ENCODE peak calls at places on chromosomes 11 and 22, in four cellular contexts. H is HCT116, T is Panc1, E is prostate gland. Y is an unnamed sample.

GRCh38 chr11:117807482-117808272 is 10.7 kb upstream of the DSCAML1 start:
- DNase-seq in E (peak; percentile 48), H (peak; percentile 38), T (no peak), Y (peak; percentile 66)

GRCh38 chr11:16871368-16871767 is 132.9 kb downstream of the C11orf58 start:
- DNase-seq in H (no peak), E (no peak), T (no peak), Y (no peak)

GRCh38 chr11:64969209-64969608 is 2.7 kb downstream of the MAJIN start:
- DNase-seq in E (no peak), T (peak; percentile 65), H (no peak), Y (no peak)

GRCh38 chr11:113181094-113181493 is 133.3 kb upstream of the TTC12 start:
- DNase-seq in T (no peak), H (no peak), E (no peak), Y (no peak)

GRCh38 chr11:71265559-71266092 is 13.2 kb upstream of the SHANK2 start:
- DNase-seq in H (no peak), T (no peak), E (no peak), Y (no peak)

GRCh38 chr11:48064306-48064705 is 83.9 kb downstream of the PTPRJ start:
- DNase-seq in T (no peak), E (no peak), H (no peak), Y (no peak)

GRCh38 chr11:69212121-69213110 is 56.7 kb downstream of the SMIM38 start:
- DNase-seq in H (no peak), E (no peak), T (no peak), Y (no peak)

GRCh38 chr11:3149852-3150188 is 15.3 kb downstream of the OSBPL5 start:
- DNase-seq in T (no peak), E (no peak), H (no peak), Y (no peak)

GRCh38 chr11:61718613-61719302 is 33.7 kb upstream of the MYRF start:
- DNase-seq in E (no peak), H (no peak), T (no peak), Y (no peak)

GRCh38 chr11:103907548-103908455 is 128.6 kb upstream of the DDI1 start:
- DNase-seq in H (no peak), E (no peak), T (no peak), Y (no peak)

GRCh38 chr22:36790648-36791047 is 14.7 kb upstream of the IFT27 start:
- DNase-seq in T (no peak), E (no peak), H (no peak), Y (no peak)

GRCh38 chr11:70788247-70789022 is 390.1 kb downstream of the CTTN start:
- DNase-seq in H (peak; percentile 68), E (no peak), T (peak; percentile 47), Y (no peak)

GRCh38 chr11:87491381-87491780 is 453.6 kb downstream of the TMEM135 start:
- DNase-seq in T (no peak), E (no peak), H (no peak), Y (no peak)

GRCh38 chr11:126359431-126360048 is 4.1 kb downstream of the ST3GAL4 start:
- DNase-seq in H (no peak), E (peak; percentile 16), T (no peak), Y (peak; percentile 61)

GRCh38 chr11:71472357-71472885 is 19.4 kb downstream of the NADSYN1 start:
- DNase-seq in H (no peak), T (no peak), E (no peak), Y (no peak)

GRCh38 chr22:46742576-46743221 is 4.6 kb upstream of the CERK start:
- DNase-seq in E (no peak), H (no peak), T (no peak), Y (no peak)

GRCh38 chr11:44556735-44557409 is 8.6 kb upstream of the CD82 start:
- DNase-seq in T (no peak), E (peak; percentile 58), H (peak; percentile 54), Y (no peak)

GRCh38 chr11:44557464-44557863 is 8.0 kb upstream of the CD82 start:
- DNase-seq in E (no peak), H (no peak), T (no peak), Y (no peak)

GRCh38 chr11:44561964-44562734 is 3.3 kb upstream of the CD82 start:
- DNase-seq in E (no peak), T (no peak), H (no peak), Y (no peak)

GRCh38 chr11:44561275-44561781 is 4.1 kb upstream of the CD82 start:
- DNase-seq in E (no peak), T (no peak), H (no peak), Y (no peak)

DNA sequence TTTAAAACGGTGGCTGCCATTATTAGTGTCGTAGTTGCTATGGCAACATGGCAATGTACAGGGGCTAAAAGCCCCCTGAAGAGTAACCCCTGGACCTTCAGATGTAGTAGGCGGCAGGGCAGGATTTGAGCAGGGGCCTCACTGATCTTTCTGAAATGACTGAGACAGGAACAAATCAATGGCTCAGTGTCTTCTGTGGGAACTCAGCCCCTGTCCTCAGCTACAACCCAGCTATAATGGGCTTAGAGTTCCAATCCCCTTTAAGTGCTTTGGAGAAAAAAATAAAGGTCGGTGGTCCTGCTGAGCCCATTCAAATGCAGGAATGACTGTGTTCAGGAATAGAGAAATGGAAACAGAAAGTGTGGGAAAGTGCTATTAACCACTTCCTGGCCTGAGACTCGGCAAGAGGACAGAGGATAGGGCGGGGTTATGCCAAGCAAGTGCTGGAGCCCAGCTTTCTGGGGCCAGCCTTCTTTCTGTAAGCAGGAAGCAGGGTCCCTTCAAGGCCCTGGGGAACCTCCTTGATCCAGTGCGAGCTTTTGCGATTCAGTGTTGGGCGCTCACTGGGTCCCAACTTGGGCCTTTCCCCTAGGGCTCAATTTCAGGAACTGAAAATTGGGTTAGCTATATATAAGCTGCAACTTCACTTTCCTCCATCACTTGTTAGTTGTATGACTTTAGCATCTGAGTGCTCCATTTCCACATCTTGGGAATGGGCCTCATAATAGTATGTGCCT is 6.1 kb upstream of the CD82 start:
- DNase-seq in T (no peak), H (no peak), E (no peak), Y (no peak)
- H3K4me3 ChIP-seq in T (no peak overlapping the region), H (no peak overlapping the region), E (no peak overlapping the region), Y (no peak overlapping the region)

DNA sequence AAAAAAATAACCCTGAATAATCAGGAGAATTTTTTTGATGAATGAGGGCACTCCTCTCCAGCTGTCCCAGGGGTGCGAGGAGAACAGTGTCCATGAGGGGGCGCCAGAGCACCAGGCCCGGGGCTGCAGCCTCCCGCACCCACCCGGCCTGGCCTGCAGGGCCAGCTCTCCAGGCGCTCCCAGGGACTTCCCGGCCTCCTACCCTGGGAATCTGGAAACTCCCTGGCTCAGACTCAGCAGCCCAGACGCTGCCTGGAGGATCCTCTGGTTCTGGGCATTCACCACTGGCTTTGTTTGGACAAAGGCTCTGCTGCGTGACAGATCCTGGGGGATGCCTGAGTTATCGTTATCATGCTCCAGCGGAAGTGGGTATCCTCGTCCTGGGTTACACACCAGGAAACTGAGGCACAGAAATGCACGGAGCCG is 31.0 kb downstream of the MCM5 start:
- DNase-seq in T (peak; percentile 35), H (peak; percentile 32), E (peak; percentile 88), Y (peak; percentile 75)
- TF ChIP-seq POLR2AphosphoS5 in T (peak; percentile 34), H (no peak), E (peak; percentile 85), Y (no peak)

DNA sequence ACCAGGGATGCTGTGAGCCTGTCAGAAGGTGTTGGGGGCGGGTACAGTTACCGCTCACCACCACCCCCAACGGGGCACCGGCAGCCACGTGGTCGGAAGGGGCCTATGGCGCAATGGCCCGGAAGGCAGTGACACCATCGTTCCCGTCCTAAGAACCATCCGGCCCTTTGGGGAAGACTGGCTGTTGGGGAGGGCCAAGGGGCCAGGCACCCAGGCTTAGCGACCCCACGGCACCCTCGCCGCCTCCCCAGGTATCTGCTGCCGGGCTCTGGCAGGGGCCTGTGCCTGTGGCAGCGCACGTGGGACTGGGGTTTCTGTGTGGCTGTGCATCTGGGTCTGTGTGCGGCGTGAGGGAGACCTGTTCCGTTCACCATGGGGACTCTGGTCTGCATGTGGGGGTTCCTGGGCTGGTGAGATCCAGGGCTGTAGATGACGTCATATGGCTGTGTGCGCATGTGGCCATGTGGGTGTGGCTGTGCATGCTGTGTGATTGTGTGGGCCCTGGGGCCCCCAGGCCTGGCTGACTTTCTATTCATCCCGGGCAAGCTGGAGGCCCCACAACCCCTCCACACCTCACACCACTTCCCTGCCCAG is 703 bp downstream of the OSM start:
- DNase-seq in H (no peak), E (no peak), T (no peak), Y (no peak)
- H3K36me3 ChIP-seq in H (no peaks in the 10 kb centered on the region), E (no peaks in the 10 kb centered on the region), T (no peaks in the 10 kb centered on the region), Y (no peaks in the 10 kb centered on the region)

GRCh38 chr22:45689195-45689594 is 17.6 kb downstream of the ATXN10 start:
- DNase-seq in E (no peak), H (no peak), T (no peak), Y (no peak)
- H3K4me3 ChIP-seq in E (no peak overlapping the region), H (no peak overlapping the region), T (no peak overlapping the region), Y (no peak overlapping the region)

GRCh38 chr11:1005913-1006312 is 30.6 kb downstream of the MUC6 start:
- DNase-seq in T (no peak), E (peak; percentile 18), H (no peak), Y (no peak)
- TF ChIP-seq POLR2AphosphoS5 in T (no peak), E (no peak), H (no peak), Y (no peak)

GRCh38 chr22:32862936-32863661 is 61.6 kb downstream of the TIMP3 start:
- DNase-seq in H (no peak), T (no peak), E (no peak), Y (no peak)

GRCh38 chr22:32859743-32860142 is 58.2 kb downstream of the TIMP3 start:
- DNase-seq in H (no peak), T (no peak), E (no peak), Y (no peak)

GRCh38 chr22:32864041-32864440 is 62.5 kb downstream of the TIMP3 start:
- DNase-seq in T (no peak), H (no peak), E (no peak), Y (no peak)

GRCh38 chr22:32861330-32861729 is 59.8 kb downstream of the TIMP3 start:
- DNase-seq in H (no peak), T (no peak), E (no peak), Y (no peak)

GRCh38 chr22:32862083-32862482 is 60.6 kb downstream of the TIMP3 start:
- DNase-seq in T (no peak), H (no peak), E (no peak), Y (no peak)
- H3K36me3 ChIP-seq in T (no peaks in the 10 kb centered on the region), H (no peaks in the 10 kb centered on the region), E (peaks cover 11% of the 10 kb centered on the region), Y (no peaks in the 10 kb centered on the region)

DNA sequence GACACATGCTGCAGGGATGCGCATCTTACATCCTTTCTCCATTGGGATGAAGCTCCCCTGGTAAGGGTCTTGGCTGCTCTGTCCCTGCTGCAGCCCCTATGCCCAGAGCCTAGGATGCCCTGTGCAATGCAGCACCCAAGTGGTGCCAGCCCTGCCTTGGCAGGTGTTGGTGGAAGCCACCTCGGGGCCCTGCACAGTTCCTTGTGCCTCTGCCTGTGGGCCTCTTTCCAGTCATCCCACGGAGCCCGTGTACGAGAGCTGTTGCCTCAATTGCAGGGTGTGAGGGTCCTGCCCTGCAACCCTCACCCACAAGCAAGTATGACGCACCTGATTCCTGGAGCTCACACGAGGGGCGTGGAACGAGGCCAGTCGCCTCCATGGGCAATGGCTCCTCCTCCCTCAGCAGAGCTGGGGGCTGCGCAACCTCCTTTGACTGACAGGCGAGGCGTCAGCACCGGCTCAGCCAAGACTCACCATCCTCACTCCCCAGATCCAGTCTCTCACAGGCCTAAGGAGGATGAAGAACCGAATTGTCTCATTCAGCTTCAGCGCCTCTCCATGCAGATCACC is 719.6 kb downstream of the BRD1 start:
- DNase-seq in E (no peak), H (no peak), T (no peak), Y (no peak)
- H3K4me3 ChIP-seq in E (no peak overlapping the region), H (no peak overlapping the region), T (no peak overlapping the region), Y (no peak overlapping the region)